ENCODE peak calls at places on chromosomes 4 and X, in five cellular contexts. K, C, Y, F and H are unnamed samples.

GRCh38 chr4:44256414-44256813 is 192.2 kb downstream of the KCTD8 start:
- DNase-seq in K (no peak), C (peak), Y (no peak), F (no peak), H (no peak)

GRCh38 chr4:182492456-182492855 is 249.3 kb downstream of the TENM3 start:
- DNase-seq in K (no peak), C (no peak), Y (no peak), F (no peak), H (no peak)

GRCh38 chrX:134115270-134115669 is 121.7 kb upstream of the CCDC160 start:
- DNase-seq in K (no peak), C (no peak), Y (no peak), F (no peak), H (no peak)

GRCh38 chr4:52838729-52839722 is 23.1 kb upstream of the RASL11B start:
- DNase-seq in K (no peak), C (peak), Y (no peak), F (peak), H (no peak)

GRCh38 chrX:105837227-105837626 is 14.9 kb downstream of the NRK start:
- DNase-seq in K (no peak), C (peak), Y (peak), F (no peak), H (no peak)

GRCh38 chrX:46811101-46811500 is 25.7 kb upstream of the RP2 start:
- DNase-seq in K (no peak), C (no peak), Y (no peak), F (no peak), H (no peak)

GRCh38 chr4:139857021-139857420 is 191.4 kb downstream of the MGST2 start:
- DNase-seq in K (no peak), C (peak), Y (no peak), F (peak), H (no peak)

GRCh38 chr4:153068751-153069150 is 132.6 kb downstream of the FHDC1 start:
- DNase-seq in K (no peak), C (no peak), Y (no peak), F (peak), H (no peak)

GRCh38 chr4:187286536-187286935 is 562.9 kb upstream of the FAT1 start:
- DNase-seq in K (no peak), C (no peak), Y (no peak), F (no peak), H (no peak)

GRCh38 chrX:94430091-94430490 is 756.1 kb downstream of the FAM133A start:
- DNase-seq in K (no peak), C (no peak), Y (no peak), F (no peak), H (no peak)

GRCh38 chr4:128871948-128872347 is 62.4 kb downstream of the JADE1 start:
- DNase-seq in K (no peak), C (no peak), Y (no peak), F (no peak), H (no peak)

GRCh38 chrX:102745513-102746133 is 25.1 kb downstream of the GPRASP3 start:
- DNase-seq in K (no peak), C (peak), Y (no peak), F (no peak), H (no peak)

GRCh38 chr4:41613782-41614181 is 75.8 kb downstream of the LIMCH1 start:
- DNase-seq in K (no peak), C (no peak), Y (no peak), F (no peak), H (no peak)

GRCh38 chr4:88940506-88940905 is 116.5 kb downstream of the FAM13A start:
- DNase-seq in K (no peak), C (no peak), Y (no peak), F (no peak), H (no peak)

GRCh38 chr4:75633846-75634245 is 3.5 kb upstream of the CDKL2 start:
- DNase-seq in K (no peak), C (no peak), Y (no peak), F (no peak), H (no peak)

GRCh38 chr4:53919605-53920004 is 144.8 kb downstream of the CHIC2 start:
- DNase-seq in K (no peak), C (no peak), Y (no peak), F (no peak), H (no peak)